ENCODE peak calls at places on chromosomes 11 and 22, in ten cellular contexts. D is body of pancreas; K is OCI-LY7; B is colonic mucosa; O is lung; L is CD4-positive, alpha-beta T cell; Z is fibroblast of the aortic adventitia; C is RWPE1; Q is neural progenitor cell; I is tibial nerve. F is an unnamed sample.

GRCh38 chr11:59960502-59961381 is 3.1 kb upstream of the OOSP4A start:
- DNase-seq in D (no peak), K (no peak), B (peak), O (no peak), L (no peak), Z (no peak), C (no peak), Q (no peak), I (no peak), F (no peak)

GRCh38 chr11:104531894-104532293 is 366.4 kb downstream of the CASP12 start:
- DNase-seq in D (no peak), K (no peak), B (no peak), O (no peak), L (no peak), Z (no peak), C (no peak), Q (no peak), I (no peak), F (no peak)

GRCh38 chr11:11845066-11845465 is 3.3 kb downstream of the USP47 start:
- DNase-seq in D (peak), K (no peak), B (no peak), O (no peak), L (no peak), Z (no peak), C (peak), Q (no peak), I (no peak), F (peak)

GRCh38 chr11:112281776-112282175 is 21.1 kb upstream of the PLET1 start:
- DNase-seq in D (no peak), K (peak), B (peak), O (no peak), L (no peak), Z (no peak), C (no peak), Q (no peak), I (no peak), F (no peak)

GRCh38 chr11:84524422-84525051 is 1102.6 kb downstream of the DLG2 start:
- DNase-seq in D (no peak), K (peak), B (no peak), O (no peak), L (no peak), Z (peak), C (peak), Q (peak), I (no peak), F (no peak)

GRCh38 chr11:74055938-74056337 is 47.1 kb upstream of the UCP3 start:
- DNase-seq in D (no peak), K (no peak), B (no peak), O (no peak), L (no peak), Z (peak), C (peak), Q (no peak), I (no peak), F (peak)

GRCh38 chr11:122883682-122883981 is 1.1 kb downstream of the JHY start:
- DNase-seq in D (no peak), K (no peak), B (no peak), O (no peak), L (no peak), Z (peak), C (no peak), Q (no peak), I (no peak), F (no peak)

GRCh38 chr11:111592491-111592890 is 9.8 kb upstream of the SIK2 start:
- DNase-seq in D (no peak), K (no peak), B (no peak), O (no peak), L (no peak), Z (no peak), C (no peak), Q (no peak), I (no peak), F (no peak)

GRCh38 chr22:48373626-48374173 is 1454.0 kb downstream of the BRD1 start:
- DNase-seq in D (no peak), K (no peak), B (no peak), O (no peak), L (no peak), Z (no peak), C (no peak), Q (no peak), I (no peak), F (no peak)

GRCh38 chr11:35014352-35014751 is 97.9 kb downstream of the PDHX start:
- DNase-seq in D (no peak), K (no peak), B (no peak), O (no peak), L (no peak), Z (peak), C (no peak), Q (no peak), I (no peak), F (peak)

GRCh38 chr22:20550851-20551744 is 43.7 kb downstream of the MED15 start:
- DNase-seq in D (no peak), K (no peak), B (no peak), O (no peak), L (peak), Z (peak), C (no peak), Q (peak), I (no peak), F (no peak)

GRCh38 chr22:32480238-32480637 is 5.6 kb downstream of the FBXO7 start:
- DNase-seq in D (no peak), K (peak), B (no peak), O (no peak), L (no peak), Z (no peak), C (no peak), Q (no peak), I (no peak), F (no peak)

GRCh38 chr11:72432347-72433287 is 1.7 kb downstream of the CLPB start:
- DNase-seq in D (no peak), K (no peak), B (no peak), O (no peak), L (no peak), Z (peak), C (no peak), Q (no peak), I (no peak), F (no peak)

GRCh38 chr11:104964247-104964646 is 4.1 kb downstream of the CASP4 start:
- DNase-seq in D (no peak), K (no peak), B (no peak), O (no peak), L (no peak), Z (no peak), C (no peak), Q (no peak), I (no peak), F (no peak)

GRCh38 chr11:105108247-105108646 is 31.3 kb downstream of the CARD18 start:
- DNase-seq in D (no peak), K (no peak), B (no peak), O (peak), L (no peak), Z (no peak), C (no peak), Q (no peak), I (no peak), F (no peak)

GRCh38 chr22:36687516-36687915 is 16.0 kb downstream of the CACNG2 start:
- DNase-seq in D (no peak), K (no peak), B (no peak), O (no peak), L (no peak), Z (no peak), C (no peak), Q (peak), I (no peak), F (no peak)

GRCh38 chr22:38798496-38798895 is 4.6 kb upstream of the DNAL4 start:
- DNase-seq in D (no peak), K (no peak), B (no peak), O (no peak), L (no peak), Z (no peak), C (no peak), Q (no peak), I (no peak), F (no peak)

GRCh38 chr11:43835104-43835503 is 45.5 kb upstream of the ALKBH3 start:
- DNase-seq in D (peak), K (no peak), B (no peak), O (no peak), L (no peak), Z (no peak), C (no peak), Q (peak), I (no peak), F (no peak)

GRCh38 chr22:46107753-46108563 is 42.4 kb upstream of the PPARA start:
- DNase-seq in D (peak), K (no peak), B (no peak), O (no peak), L (no peak), Z (no peak), C (no peak), Q (no peak), I (peak), F (no peak)

GRCh38 chr11:133047036-133047800 is 485.1 kb downstream of the OPCML start:
- DNase-seq in D (no peak), K (no peak), B (no peak), O (no peak), L (no peak), Z (no peak), C (no peak), Q (no peak), I (no peak), F (no peak)

GRCh38 chr11:31419669-31420068 is 50.0 kb downstream of the DNAJC24 start:
- DNase-seq in D (no peak), K (no peak), B (no peak), O (no peak), L (no peak), Z (no peak), C (no peak), Q (no peak), I (no peak), F (no peak)

GRCh38 chr11:31424652-31425051 is 55.0 kb downstream of the DNAJC24 start:
- DNase-seq in D (no peak), K (no peak), B (no peak), O (no peak), L (no peak), Z (no peak), C (no peak), Q (no peak), I (no peak), F (no peak)

GRCh38 chr11:31421840-31422239 is 52.2 kb downstream of the DNAJC24 start:
- DNase-seq in D (no peak), K (no peak), B (no peak), O (no peak), L (no peak), Z (no peak), C (no peak), Q (peak), I (no peak), F (no peak)

GRCh38 chr11:31419138-31419537 is 49.5 kb downstream of the DNAJC24 start:
- DNase-seq in D (no peak), K (no peak), B (no peak), O (no peak), L (no peak), Z (no peak), C (no peak), Q (peak), I (no peak), F (no peak)

DNA sequence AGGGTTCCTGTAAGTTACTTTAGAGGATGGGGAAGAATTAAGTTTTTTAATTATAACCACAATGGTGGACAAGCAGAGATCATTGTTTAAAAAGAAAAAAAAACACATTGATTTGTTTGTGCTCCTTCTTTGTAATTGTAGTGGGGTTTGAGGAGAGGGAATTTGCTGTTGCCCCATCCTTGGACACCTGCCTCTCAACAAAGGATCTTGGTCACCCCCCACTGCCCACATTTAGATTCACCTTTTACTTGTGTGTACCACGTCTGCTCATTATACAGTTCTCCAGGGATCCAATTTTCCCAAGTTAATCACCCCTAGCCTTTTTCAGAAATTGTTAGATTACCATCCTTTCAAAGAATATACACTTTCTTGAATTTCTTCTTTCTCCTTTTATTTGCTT is 53.0 kb downstream of the DNAJC24 start:
- DNase-seq in D (no peak), K (no peak), B (no peak), O (no peak), L (no peak), Z (no peak), C (no peak), Q (peak), I (no peak), F (no peak)
- TF ChIP-seq CTCF in D (no peak), K (no peak), B (no peak), O (no peak), L (no peak), Z (no peak), C (no peak), Q (no peak), I (no peak), F (no peak)

GRCh38 chr11:69361466-69361865 is 67.5 kb downstream of the MYEOV start:
- DNase-seq in D (no peak), K (no peak), B (peak), O (no peak), L (no peak), Z (no peak), C (no peak), Q (no peak), I (no peak), F (no peak)
- TF ChIP-seq CTCF in D (no peak), K (no peak), B (no peak), O (no peak), L (no peak), Z (no peak), C (no peak), Q (no peak), I (no peak), F (no peak)

GRCh38 chr11:3052567-3052966 is 4.7 kb downstream of the CARS1 start:
- DNase-seq in D (no peak), K (no peak), B (no peak), O (no peak), L (no peak), Z (no peak), C (no peak), Q (no peak), I (no peak), F (no peak)

GRCh38 chr11:3050386-3051325 is 6.6 kb downstream of the CARS1 start:
- DNase-seq in D (no peak), K (no peak), B (no peak), O (no peak), L (no peak), Z (no peak), C (no peak), Q (no peak), I (no peak), F (no peak)

GRCh38 chr11:3052109-3052479 is 5.1 kb downstream of the CARS1 start:
- DNase-seq in D (peak), K (no peak), B (no peak), O (no peak), L (no peak), Z (no peak), C (no peak), Q (no peak), I (no peak), F (no peak)

GRCh38 chr11:3049430-3050243 is 7.6 kb downstream of the CARS1 start:
- DNase-seq in D (peak), K (peak), B (peak), O (peak), L (peak), Z (peak), C (peak), Q (no peak), I (peak), F (peak)

GRCh38 chr11:3051435-3052108 is 5.7 kb downstream of the CARS1 start:
- DNase-seq in D (no peak), K (no peak), B (no peak), O (no peak), L (no peak), Z (no peak), C (no peak), Q (no peak), I (no peak), F (no peak)
- TF ChIP-seq CTCF in D (no peak), K (no peak), B (no peak), O (no peak), L (no peak), Z (peak), C (no peak), Q (no peak), I (no peak), F (peak)

GRCh38 chr11:65479184-65480145 is 19.4 kb upstream of the MALAT1 start:
- DNase-seq in D (peak), K (no peak), B (peak), O (no peak), L (no peak), Z (peak), C (no peak), Q (peak), I (no peak), F (no peak)
- TF ChIP-seq CTCF in D (no peak), K (peak), B (no peak), O (peak), L (no peak), Z (peak), C (no peak), Q (peak), I (peak), F (peak)

GRCh38 chr11:6099577-6099976 is 7.9 kb upstream of the OR56B4 start:
- DNase-seq in D (no peak), K (peak), B (no peak), O (no peak), L (no peak), Z (no peak), C (no peak), Q (no peak), I (no peak), F (no peak)
- TF ChIP-seq CTCF in D (no peak), K (peak), B (no peak), O (no peak), L (no peak), Z (no peak), C (no peak), Q (peak), I (no peak), F (no peak)